ENCODE peak calls at places on chromosomes 7 and 10, in seven cellular contexts. P is type B pancreatic cell; G is iris pigment epithelial cell; O is colonic mucosa; T is HFFc6; H is B cell; I is stimulated activated CD4-positive, alpha-beta T cell treated with anti-CD3 and anti-CD28 coated beads, Interleukin-4, amount 100 ng/mL, for 1 hour. V is an unnamed sample.
A peak's percentile ranks its signal among the peaks of the same experiment; 100 is the strongest.

GRCh38 chr7:38086857-38087256 is 91.2 kb upstream of the STARD3NL start:
- DNase-seq in T (no peak), I (no peak), O (no peak), H (no peak), G (no peak), P (no peak), V (no peak)

GRCh38 chr10:92413011-92413410 is 122.0 kb downstream of the MARCHF5 start:
- DNase-seq in T (no peak), G (no peak), O (no peak), H (no peak), I (no peak), P (no peak), V (no peak)

GRCh38 chr7:106916689-106917088 is 51.6 kb downstream of the PIK3CG start:
- DNase-seq in T (no peak), H (no peak), I (no peak), G (peak; percentile 13), O (no peak), P (no peak), V (no peak)

GRCh38 chr10:99913831-99914235 is 95.9 kb downstream of the DNMBP start:
- DNase-seq in H (no peak), G (no peak), I (no peak), T (no peak), P (peak; percentile 69), O (peak; percentile 60), V (no peak)

GRCh38 chr7:102072636-102073209 is 213.9 kb upstream of the SH2B2 start:
- DNase-seq in H (no peak), O (no peak), T (no peak), P (no peak), G (no peak), I (no peak), V (no peak)

GRCh38 chr7:55545496-55545895 is 26.8 kb downstream of the VOPP1 start:
- DNase-seq in I (no peak), T (peak; percentile 75), H (no peak), O (no peak), P (no peak), G (peak; percentile 67), V (peak; percentile 93)

GRCh38 chr7:146701166-146701565 is 584.6 kb downstream of the CNTNAP2 start:
- DNase-seq in G (no peak), O (no peak), T (no peak), H (no peak), I (no peak), P (no peak), V (no peak)

GRCh38 chr7:42400961-42401360 is 164.0 kb upstream of the GLI3 start:
- DNase-seq in P (no peak), T (no peak), H (no peak), G (no peak), O (no peak), I (no peak), V (no peak)

GRCh38 chr7:127620406-127621233 is 2.7 kb upstream of the PAX4 start:
- DNase-seq in P (no peak), H (peak; percentile 7), I (no peak), T (no peak), O (no peak), G (no peak), V (no peak)

GRCh38 chr10:48655426-48656240 is 29.0 kb upstream of the WDFY4 start:
- DNase-seq in O (peak; percentile 47), I (peak; percentile 10), H (no peak), P (no peak), G (peak; percentile 51), T (peak; percentile 68), V (peak; percentile 26)

GRCh38 chr7:80736371-80736770 is 97.9 kb downstream of the CD36 start:
- DNase-seq in H (no peak), T (no peak), P (no peak), G (peak; percentile 65), O (no peak), I (no peak), V (peak; percentile 54)

GRCh38 chr10:10714327-10714726 is 303.3 kb upstream of the CELF2 start:
- DNase-seq in G (no peak), O (no peak), P (no peak), H (no peak), I (no peak), T (no peak), V (no peak)

GRCh38 chr10:65827344-65827743 is 1098.5 kb upstream of the LRRTM3 start:
- DNase-seq in H (no peak), G (no peak), T (no peak), O (no peak), I (no peak), P (no peak), V (no peak)

GRCh38 chr7:149822353-149822943 is 15.7 kb upstream of the ZNF862 start:
- DNase-seq in H (no peak), G (no peak), O (no peak), P (no peak), T (no peak), I (no peak), V (no peak)

GRCh38 chr10:79111846-79112614 is 43.3 kb downstream of the ZMIZ1 start:
- DNase-seq in H (no peak), T (no peak), O (no peak), I (no peak), G (no peak), P (no peak), V (no peak)

GRCh38 chr7:155375337-155376277 is 77.9 kb downstream of the INSIG1 start:
- DNase-seq in T (no peak), O (no peak), H (peak; percentile 28), P (no peak), G (no peak), I (no peak), V (no peak)

GRCh38 chr10:77518910-77519274 is 118.7 kb downstream of the KCNMA1 start:
- DNase-seq in H (no peak), T (no peak), I (no peak), O (no peak), G (no peak), P (no peak), V (no peak)

GRCh38 chr7:40584667-40585433 is 450.0 kb downstream of the SUGCT start:
- DNase-seq in H (no peak), O (no peak), I (no peak), P (no peak), G (peak; percentile 66), T (peak; percentile 17), V (peak; percentile 76)

GRCh38 chr10:43461950-43462349 is 25.0 kb downstream of the ZNF487 start:
- DNase-seq in G (peak; percentile 82), O (peak; percentile 57), I (no peak), T (peak; percentile 74), P (no peak), H (peak; percentile 81), V (peak; percentile 75)

GRCh38 chr10:24483701-24484100 is 240.0 kb downstream of the ARHGAP21 start:
- DNase-seq in H (no peak), G (peak; percentile 54), I (no peak), O (peak; percentile 82), T (peak; percentile 55), P (no peak), V (peak; percentile 99)

V was measured in bronchial epithelial cell.